ENCODE peak calls at places on chromosome 17, in five cellular contexts. S is A549, J is endothelial cell of umbilical vein, C is GM12878, B is HepG2. G is an unnamed sample.

GRCh38 chr17:79902146-79902791 is 63.0 kb upstream of the CBX4 start:
- DNase-seq in S (no peak), J (no peak), C (no peak), B (no peak), G (peak; percentile 22)

GRCh38 chr17:21357696-21358095 is 18.5 kb upstream of the KCNJ12 start:
- DNase-seq in S (no peak), J (no peak), C (no peak), B (no peak), G (no peak)

GRCh38 chr17:56074366-56074765 is 78.9 kb upstream of the ANKFN1 start:
- DNase-seq in S (no peak), J (no peak), C (no peak), B (no peak), G (no peak)

GRCh38 chr17:54172654-54173316 is 350.1 kb downstream of the KIF2B start:
- DNase-seq in S (peak; percentile 41), J (no peak), C (no peak), B (peak; percentile 18), G (peak; percentile 37)

GRCh38 chr17:28169621-28170349 is 127.3 kb downstream of the NLK start:
- DNase-seq in S (no peak), J (no peak), C (no peak), B (no peak), G (no peak)

GRCh38 chr17:54426287-54426886 is 474.3 kb upstream of the TOM1L1 start:
- DNase-seq in S (peak; percentile 42), J (no peak), C (no peak), B (peak; percentile 7), G (peak; percentile 44)

GRCh38 chr17:66900126-66901010 is 64.1 kb upstream of the CACNG4 start:
- DNase-seq in S (peak; percentile 39), J (peak; percentile 6), C (no peak), B (peak; percentile 33), G (no peak)

GRCh38 chr17:40666366-40666765 is 1.4 kb upstream of the KRT222 start:
- DNase-seq in S (no peak), J (no peak), C (no peak), B (no peak), G (no peak)

DNA sequence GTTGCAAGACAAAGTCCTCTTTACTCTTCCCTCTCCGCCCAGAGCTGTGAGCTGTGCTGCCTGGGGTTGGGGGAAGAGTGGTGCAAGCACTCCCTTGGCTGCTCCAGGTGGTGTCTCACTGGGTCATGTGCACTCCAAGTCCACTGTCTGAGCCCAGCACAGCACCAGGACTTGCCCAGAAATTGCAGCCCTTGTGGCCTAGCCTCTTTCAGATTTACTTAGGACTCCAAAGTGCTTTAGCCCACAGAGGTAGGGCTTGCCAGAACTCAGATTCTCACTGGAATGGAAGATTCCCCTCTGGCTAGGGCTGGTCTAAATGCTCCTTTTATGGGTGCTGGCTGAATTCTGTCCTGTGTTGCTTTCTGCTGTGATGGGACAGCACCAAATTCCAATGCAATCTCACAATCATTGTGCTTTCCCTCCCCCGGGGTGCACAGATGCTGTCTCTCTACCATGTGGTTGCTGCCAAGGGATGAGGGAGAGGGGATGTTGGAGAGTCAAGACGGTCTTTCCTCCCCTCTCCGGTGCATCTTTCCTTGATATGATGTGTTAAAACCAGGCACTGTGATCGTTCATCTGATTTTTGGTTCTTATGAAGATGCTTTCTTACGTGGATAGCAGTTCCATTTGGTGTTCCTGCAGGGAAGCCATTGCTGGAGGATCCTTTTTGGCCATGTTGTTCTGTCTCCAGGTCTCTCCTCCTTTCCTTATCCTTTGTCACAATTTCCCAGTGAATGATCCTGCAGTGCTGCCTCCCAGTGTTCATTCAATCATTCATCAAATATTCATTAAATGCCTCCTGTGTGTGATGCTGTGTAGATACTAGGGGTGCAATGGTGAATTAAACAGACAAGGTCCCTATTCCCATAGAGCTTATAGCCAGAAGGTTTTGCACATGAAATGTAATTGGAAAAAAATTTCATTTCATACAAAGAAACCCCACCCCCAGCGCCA is 216.3 kb downstream of the SPECC1 start:
- DNase-seq in S (peak; percentile 25), J (no peak), C (no peak), B (no peak), G (no peak)
- TF ChIP-seq MYC in S (no peak), J (no peak), C (no peak), B (no peak), G (no peak)

GRCh38 chr17:83127431-83128160 is 48.2 kb downstream of the METRNL start:
- DNase-seq in S (no peak), J (no peak), C (no peak), B (no peak), G (no peak)
- TF ChIP-seq MYC in S (no peak), J (no peak), C (no peak), B (no peak), G (no peak)

GRCh38 chr17:74152591-74153455 is 50.7 kb upstream of the RPL38 start:
- DNase-seq in S (no peak), J (no peak), C (no peak), B (no peak), G (no peak)
- TF ChIP-seq MYC in S (no peak), J (no peak), C (no peak), B (no peak), G (no peak)

DNA sequence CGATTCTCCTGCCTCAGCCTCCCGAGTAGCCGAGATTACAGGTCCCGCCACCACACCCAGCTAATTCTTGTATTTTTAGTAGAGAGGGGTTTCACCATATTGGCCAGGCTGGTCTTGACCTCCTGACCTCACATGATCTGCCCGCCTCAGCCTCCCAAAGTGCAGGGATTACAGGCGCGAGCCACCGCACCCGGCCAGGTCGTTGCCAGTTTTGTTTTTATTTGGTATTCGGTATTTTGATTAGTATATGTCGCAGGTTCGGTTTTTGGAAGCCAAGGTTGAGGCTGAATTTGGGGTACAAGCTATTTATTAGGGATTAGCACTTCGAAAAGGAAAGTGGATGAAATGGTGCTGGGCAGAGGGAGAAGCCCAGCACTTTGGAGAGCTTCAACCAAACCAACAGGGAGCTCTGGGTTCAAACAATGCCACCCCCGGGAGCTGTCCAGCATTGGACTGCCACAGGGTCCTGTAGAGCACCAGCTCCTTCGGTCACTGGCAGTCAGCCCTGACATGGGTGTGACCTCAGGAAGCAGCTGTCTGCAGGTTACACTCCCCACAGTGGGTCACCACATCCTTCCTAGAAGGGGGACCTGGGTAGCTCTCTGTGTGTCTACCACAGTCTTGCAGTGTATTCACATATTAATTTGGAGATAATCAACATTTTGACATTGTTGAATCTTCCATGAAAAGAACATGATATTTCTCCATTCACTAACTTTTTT is 1.5 kb upstream of the CLEC10A start:
- DNase-seq in S (no peak), J (no peak), C (no peak), B (no peak), G (peak; percentile 81)
- TF ChIP-seq MYC in S (no peak), J (no peak), C (no peak), B (no peak), G (no peak)